ENCODE peak calls at places on chromosomes 13 and 19, in four cellular contexts. W is T1000; X is fibroblast of pulmonary artery; A is activated CD4-positive, CD25-positive, alpha-beta regulatory T cell treated with anti-CD3 and anti-CD28 coated beads, Interleukin-2, amount 50 U/mL, for 16 hours. V is an unnamed sample.
A peak's percentile ranks its signal among the peaks of the same experiment; 100 is the strongest.

GRCh38 chr19:45439569-45440258 is 16.0 kb upstream of the ERCC1 start:
- DNase-seq in W (peak; percentile 78), X (peak; percentile 73), A (peak; percentile 69), V (peak; percentile 80)

GRCh38 chr13:36242761-36243160 is 28.4 kb upstream of the SOHLH2 start:
- DNase-seq in W (no peak), X (no peak), A (no peak), V (no peak)

GRCh38 chr19:42942187-42942789 is 5.3 kb upstream of the PSG7 start:
- DNase-seq in W (no peak), X (peak; percentile 25), A (no peak), V (no peak)

GRCh38 chr13:97191143-97191542 is 31.0 kb upstream of the MBNL2 start:
- DNase-seq in W (no peak), X (no peak), A (no peak), V (no peak)

GRCh38 chr19:48926909-48927308 is 6.6 kb upstream of the DHDH start:
- DNase-seq in W (peak; percentile 44), X (peak; percentile 98), A (no peak), V (no peak)

GRCh38 chr13:113064534-113065405 is 40.8 kb upstream of the F7 start:
- DNase-seq in W (peak; percentile 70), X (peak; percentile 79), A (no peak), V (no peak)

GRCh38 chr19:6723108-6723618 is 2.7 kb upstream of the C3 start:
- DNase-seq in W (no peak), X (peak; percentile 83), A (no peak), V (no peak)

GRCh38 chr13:109655611-109656010 is 130.8 kb downstream of the IRS2 start:
- DNase-seq in W (no peak), X (no peak), A (no peak), V (no peak)

GRCh38 chr13:38002596-38002995 is 133.0 kb upstream of the TRPC4 start:
- DNase-seq in W (no peak), X (no peak), A (no peak), V (no peak)

GRCh38 chr19:16445238-16446107 is 26.3 kb downstream of the EPS15L1 start:
- DNase-seq in W (no peak), X (no peak), A (no peak), V (no peak)

GRCh38 chr19:40143612-40144011 is 47.6 kb upstream of the MAP3K10 start:
- DNase-seq in W (no peak), X (no peak), A (no peak), V (no peak)

GRCh38 chr19:4495471-4495870 is 22.8 kb downstream of the PLIN4 start:
- DNase-seq in W (no peak), X (no peak), A (no peak), V (no peak)

GRCh38 chr13:30159446-30159839 is 147.9 kb downstream of the KATNAL1 start:
- DNase-seq in W (peak; percentile 40), X (peak; percentile 51), A (no peak), V (peak; percentile 56)